ENCODE peak calls at places on chromosomes 5 and 9, in nine cellular contexts. Z is A549, V is IMR-90, U is adrenal gland, Q is HepG2, E is GM12891, F is lower leg skin, S is H1, J is stomach. R is an unnamed sample.
A peak's percentile ranks its signal among the peaks of the same experiment; 100 is the strongest.

GRCh38 chr5:132385321-132386105 is 16.0 kb downstream of the SLC22A5 start:
- DNase-seq in Z (peak; percentile 71), V (peak; percentile 62), U (peak; percentile 81), Q (peak; percentile 52), E (no peak), F (peak; percentile 88), S (peak; percentile 59), J (peak; percentile 52), R (peak; percentile 63)

GRCh38 chr5:172502969-172503368 is 48.6 kb upstream of the SH3PXD2B start:
- DNase-seq in Z (peak; percentile 32), V (no peak), U (no peak), Q (peak; percentile 6), E (no peak), F (peak; percentile 64), S (peak; percentile 49), J (no peak), R (peak; percentile 30)

GRCh38 chr5:57843016-57843402 is 360.4 kb upstream of the ACTBL2 start:
- DNase-seq in Z (no peak), V (no peak), U (no peak), Q (no peak), E (no peak), F (no peak), S (no peak), J (no peak), R (no peak)

GRCh38 chr5:175223336-175223735 is 220.6 kb downstream of the DRD1 start:
- DNase-seq in Z (no peak), V (no peak), U (no peak), Q (no peak), E (no peak), F (no peak), S (no peak), J (no peak), R (no peak)

GRCh38 chr9:113215142-113215541 is 5.9 kb downstream of the FKBP15 start:
- DNase-seq in Z (peak; percentile 48), V (peak; percentile 46), U (no peak), Q (peak; percentile 22), E (no peak), F (no peak), S (no peak), J (no peak), R (no peak)

GRCh38 chr9:124660341-124660801 is 110.7 kb downstream of the NR6A1 start:
- DNase-seq in Z (peak; percentile 57), V (peak; percentile 61), U (peak; percentile 17), Q (peak; percentile 36), E (no peak), F (no peak), S (no peak), J (no peak), R (no peak)

GRCh38 chr9:98995059-98995665 is 51.5 kb downstream of the COL15A1 start:
- DNase-seq in Z (no peak), V (no peak), U (peak; percentile 71), Q (no peak), E (no peak), F (peak; percentile 82), S (no peak), J (peak; percentile 63), R (no peak)

GRCh38 chr5:56123531-56124243 is 109.4 kb downstream of the ANKRD55 start:
- DNase-seq in Z (peak; percentile 99), V (peak; percentile 100), U (peak; percentile 92), Q (peak; percentile 99), E (no peak), F (no peak), S (peak; percentile 50), J (peak; percentile 27), R (peak; percentile 69)

DNA sequence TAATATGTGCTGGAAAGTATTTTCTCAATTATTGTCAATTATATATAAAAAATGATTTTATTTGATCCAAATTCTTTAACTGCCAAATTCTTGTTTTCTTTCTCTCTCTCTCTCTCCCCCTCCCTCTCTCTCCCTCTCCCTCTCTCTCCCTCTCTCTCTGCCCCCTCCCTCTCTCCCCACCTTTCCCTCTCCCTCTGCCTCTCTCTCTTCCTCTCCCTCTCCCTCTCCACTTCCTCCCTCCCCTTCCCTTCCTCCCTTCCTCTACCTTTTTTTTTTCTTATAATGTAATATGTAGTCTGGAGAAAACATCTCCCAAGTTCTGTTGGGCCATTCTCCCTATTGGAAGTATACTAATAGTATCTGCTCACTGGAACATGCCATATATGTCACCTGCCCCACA is 6.4 kb upstream of the RFX3 start:
- DNase-seq in Z (no peak), V (no peak), U (no peak), Q (no peak), E (no peak), F (no peak), S (no peak), J (no peak), R (no peak)
- TF ChIP-seq POLR2A in Z (no peak), V (no peak), U (no peak), Q (no peak), E (no peak), F (no peak), S (no peak), J (no peak), R (no peak)

GRCh38 chr5:134465856-134466240 is 54.2 kb upstream of the CDKN2AIPNL start:
- DNase-seq in Z (peak; percentile 92), V (peak; percentile 90), U (peak; percentile 91), Q (peak; percentile 73), E (peak; percentile 72), F (peak; percentile 98), S (peak; percentile 95), J (peak; percentile 93), R (peak; percentile 86)

GRCh38 chr5:134463991-134464760 is 52.5 kb upstream of the CDKN2AIPNL start:
- DNase-seq in Z (no peak), V (peak; percentile 49), U (no peak), Q (no peak), E (no peak), F (peak; percentile 48), S (no peak), J (no peak), R (no peak)

GRCh38 chr5:134464988-134465855 is 53.5 kb upstream of the CDKN2AIPNL start:
- DNase-seq in Z (no peak), V (no peak), U (peak; percentile 30), Q (peak; percentile 8), E (no peak), F (peak; percentile 83), S (no peak), J (no peak), R (no peak)

GRCh38 chr5:134467231-134467630 is 55.5 kb upstream of the CDKN2AIPNL start:
- DNase-seq in Z (no peak), V (no peak), U (no peak), Q (no peak), E (no peak), F (no peak), S (no peak), J (no peak), R (no peak)

DNA sequence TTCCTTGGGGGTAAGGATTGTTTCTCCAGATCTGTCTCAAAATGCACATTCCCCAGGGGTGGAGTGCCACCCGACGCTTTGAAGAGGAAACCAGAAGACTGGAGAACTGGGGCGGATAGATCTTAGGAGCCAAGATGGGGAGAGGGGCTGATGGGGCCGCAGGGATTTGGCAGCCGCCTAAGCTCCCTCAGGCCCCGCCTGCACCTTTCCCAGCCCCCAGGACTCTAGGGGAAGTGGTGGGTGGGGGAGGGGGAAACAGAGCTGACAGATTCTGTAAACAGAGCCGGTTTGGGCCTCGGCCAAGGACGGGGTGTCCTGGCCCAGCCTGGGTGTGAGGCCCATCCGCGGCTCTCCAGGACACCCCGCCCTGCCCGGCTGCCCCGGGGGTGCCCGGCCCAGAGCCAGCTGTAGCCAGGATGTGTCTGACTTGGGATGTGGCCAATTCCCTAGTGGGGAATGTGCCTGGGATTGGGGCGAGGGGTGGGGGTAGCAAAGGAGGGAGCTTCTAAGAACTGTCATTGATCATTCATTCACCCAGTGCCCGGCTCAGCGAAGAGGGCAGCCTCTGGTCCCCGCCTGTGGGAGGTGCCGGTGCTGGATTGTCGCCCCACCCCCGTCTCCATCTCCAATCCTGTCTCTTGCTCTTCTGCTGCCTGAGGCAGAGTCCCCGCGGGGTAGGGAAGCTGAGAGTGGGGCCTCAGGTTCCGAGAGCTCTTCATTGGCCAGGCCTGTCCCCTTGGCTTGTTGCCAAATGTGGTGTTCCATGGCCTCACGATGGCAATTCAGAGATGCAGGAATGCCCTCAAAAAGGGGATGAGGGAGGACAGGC is 54.8 kb upstream of the CDKN2AIPNL start:
- DNase-seq in Z (peak; percentile 94), V (peak; percentile 55), U (peak; percentile 97), Q (peak; percentile 86), E (peak; percentile 51), F (peak; percentile 99), S (peak; percentile 88), J (peak; percentile 97), R (peak; percentile 79)
- TF ChIP-seq POLR2A in Z (peak; percentile 24), V (no peak), U (no peak), Q (no peak), E (no peak), F (no peak), S (peak; percentile 54), J (no peak), R (peak; percentile 30)

GRCh38 chr5:178205749-178206047 is 1.4 kb downstream of the HNRNPAB start:
- DNase-seq in Z (no peak), V (no peak), U (no peak), Q (no peak), E (no peak), F (no peak), S (no peak), J (no peak), R (no peak)

GRCh38 chr5:178203670-178204204 is 596 bp upstream of the HNRNPAB start:
- DNase-seq in Z (no peak), V (no peak), U (no peak), Q (no peak), E (no peak), F (no peak), S (no peak), J (no peak), R (no peak)

GRCh38 chr5:178206166-178207101 is 2.1 kb downstream of the HNRNPAB start:
- DNase-seq in Z (no peak), V (peak; percentile 23), U (peak; percentile 78), Q (no peak), E (no peak), F (no peak), S (no peak), J (no peak), R (no peak)

GRCh38 chr5:178204205-178205009 is at the start of gene HNRNPAB:
- DNase-seq in Z (peak; percentile 98), V (peak; percentile 96), U (peak; percentile 95), Q (peak; percentile 86), E (peak; percentile 97), F (peak; percentile 100), S (peak; percentile 97), J (peak; percentile 97), R (peak; percentile 89)

GRCh38 chr5:178205010-178205748 is 846 bp downstream of the HNRNPAB start:
- DNase-seq in Z (peak; percentile 66), V (peak; percentile 62), U (peak; percentile 84), Q (peak; percentile 50), E (peak; percentile 86), F (peak; percentile 96), S (peak; percentile 68), J (peak; percentile 87), R (peak; percentile 77)
- TF ChIP-seq POLR2A in Z (no peak), V (no peak), U (peak; percentile 60), Q (no peak), E (no peak), F (no peak), S (peak; percentile 35), J (no peak), R (no peak)

DNA sequence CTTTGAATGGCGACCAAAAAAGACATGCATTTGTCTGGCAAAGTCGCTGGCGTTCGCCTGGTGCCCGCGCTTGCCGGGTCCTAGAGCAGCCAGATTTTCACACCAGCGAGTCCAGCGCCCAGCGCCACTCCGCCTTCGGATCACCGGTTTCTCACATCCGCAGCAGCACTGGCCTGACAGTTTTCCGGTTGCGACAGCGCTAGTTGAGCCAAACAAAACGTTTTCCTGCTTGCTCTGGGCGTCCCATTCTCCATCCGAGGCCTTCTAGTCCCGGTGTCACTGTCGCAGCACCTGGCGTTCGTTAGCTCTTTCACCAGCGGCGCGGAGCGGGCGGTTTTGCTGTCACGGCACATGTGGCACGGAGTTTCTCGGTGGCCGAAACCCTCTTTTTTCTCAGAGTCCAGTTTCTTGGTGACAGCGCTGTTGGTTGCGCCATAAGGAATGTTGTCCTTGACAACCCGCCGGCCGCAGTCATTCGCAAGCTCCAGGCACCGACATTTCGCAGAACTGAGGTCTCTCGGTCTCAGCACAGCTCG is 48.0 kb downstream of the ANXA2R start:
- DNase-seq in Z (peak; percentile 87), V (peak; percentile 88), U (peak; percentile 87), Q (peak; percentile 71), E (peak; percentile 40), F (peak; percentile 98), S (peak; percentile 73), J (peak; percentile 68), R (peak; percentile 56)
- TF ChIP-seq POLR2A in Z (peak; percentile 7), V (peak; percentile 78), U (peak; percentile 68), Q (peak; percentile 57), E (peak; percentile 80), F (no peak), S (no peak), J (no peak), R (peak; percentile 65)